ENCODE peak calls at places on chromosomes 13 and 19, in eight cellular contexts. I, A, Y, D, H, R, K and S are unnamed samples. For H3K4me1, the result is how much of the 10 kb centered on the place peaks cover.

GRCh38 chr13:74444877-74445479 is 310.8 kb upstream of the KLF12 start:
- DNase-seq in I (no peak), A (no peak), Y (no peak), D (no peak), H (no peak), R (no peak), K (peak), S (no peak)

GRCh38 chr13:76861859-76862258 is 24.3 kb downstream of the KCTD12 start:
- DNase-seq in I (no peak), A (no peak), Y (no peak), D (no peak), H (no peak), R (no peak), K (no peak), S (no peak)

GRCh38 chr19:17243854-17244617 is 1.7 kb downstream of the NR2F6 start:
- DNase-seq in I (peak), A (peak), Y (no peak), D (peak), H (peak), R (peak), K (peak), S (no peak)

GRCh38 chr13:31964168-31964567 is 67.4 kb upstream of the FRY start:
- DNase-seq in I (no peak), A (no peak), Y (no peak), D (no peak), H (no peak), R (no peak), K (no peak), S (no peak)

GRCh38 chr19:19775891-19776205 is 42.9 kb upstream of the ZNF14 start:
- DNase-seq in I (no peak), A (no peak), Y (no peak), D (no peak), H (no peak), R (no peak), K (no peak), S (no peak)

GRCh38 chr13:71828564-71828963 is 38.4 kb downstream of the DACH1 start:
- DNase-seq in I (no peak), A (no peak), Y (no peak), D (no peak), H (no peak), R (no peak), K (no peak), S (no peak)

GRCh38 chr19:1528596-1529429 is 4.9 kb downstream of the PLK5 start:
- DNase-seq in I (no peak), A (no peak), Y (no peak), D (no peak), H (no peak), R (no peak), K (no peak), S (no peak)

GRCh38 chr19:30001794-30002193 is 59.8 kb downstream of the URI1 start:
- DNase-seq in I (no peak), A (peak), Y (no peak), D (no peak), H (no peak), R (no peak), K (no peak), S (no peak)

GRCh38 chr19:29966594-29967249 is 24.7 kb downstream of the URI1 start:
- DNase-seq in I (no peak), A (peak), Y (no peak), D (no peak), H (no peak), R (no peak), K (no peak), S (no peak)

GRCh38 chr13:106337096-106337495 is 198.4 kb downstream of the EFNB2 start:
- DNase-seq in I (no peak), A (no peak), Y (no peak), D (no peak), H (no peak), R (no peak), K (no peak), S (no peak)

GRCh38 chr13:89969996-89970709 is 1377.3 kb upstream of the MIR17HG start:
- DNase-seq in I (no peak), A (no peak), Y (no peak), D (no peak), H (no peak), R (no peak), K (no peak), S (no peak)

GRCh38 chr19:42150353-42150752 is 18.1 kb upstream of the POU2F2 start:
- DNase-seq in I (no peak), A (no peak), Y (no peak), D (no peak), H (no peak), R (no peak), K (peak), S (no peak)

GRCh38 chr13:107799001-107799400 is 416.3 kb downstream of the LIG4 start:
- DNase-seq in I (no peak), A (no peak), Y (no peak), D (no peak), H (no peak), R (no peak), K (no peak), S (no peak)

GRCh38 chr13:30725331-30726085 is 9.8 kb upstream of the ALOX5AP start:
- DNase-seq in I (no peak), A (no peak), Y (no peak), D (no peak), H (no peak), R (no peak), K (no peak), S (no peak)

DNA sequence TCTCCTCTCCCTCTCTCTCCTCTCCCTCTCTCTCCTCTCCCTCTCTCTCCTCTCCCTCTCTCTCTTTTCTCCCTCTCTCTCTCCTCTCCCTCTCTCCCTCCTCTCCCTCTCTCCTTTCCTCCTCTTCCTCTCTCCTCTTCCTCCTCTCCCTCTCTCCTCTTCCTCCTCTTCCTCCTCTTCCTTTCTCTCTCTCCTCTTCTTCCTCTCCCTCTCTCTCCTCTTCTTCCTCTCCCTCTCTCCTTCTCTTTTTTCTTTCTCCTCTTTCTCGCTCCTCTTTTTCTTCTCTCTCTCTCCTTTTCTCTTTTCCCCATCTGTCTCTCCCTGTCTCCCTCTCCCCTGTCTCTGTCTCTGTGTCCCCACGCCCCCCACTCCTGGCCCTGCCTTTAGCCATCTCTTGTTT is 136.7 kb downstream of the GGACT start:
- DNase-seq in I (no peak), A (no peak), Y (no peak), D (no peak), H (no peak), R (no peak), K (no peak), S (no peak)
- TF ChIP-seq CTCF in I (no peak), A (no peak), Y (no peak), D (no peak), H (no peak), R (no peak), K (no peak), S (no peak)

GRCh38 chr19:45074744-45075143 is 1.5 kb downstream of the ZNF296 start:
- DNase-seq in I (no peak), A (no peak), Y (no peak), D (no peak), H (peak), R (no peak), K (no peak), S (no peak)
- H3K27ac ChIP-seq in I (peak), A (peak), Y (no peak), D (peak), H (no peak), R (peak), K (no peak), S (peak)

GRCh38 chr19:38848299-38849146 is 1.3 kb downstream of the HNRNPL start:
- DNase-seq in I (no peak), A (no peak), Y (no peak), D (no peak), H (no peak), R (no peak), K (no peak), S (no peak)
- H3K4me1 ChIP-seq in I (half or more), A (half or more), Y (half or more), D (under half), H (under half), R (under half), K (under half), S (half or more)

GRCh38 chr19:18771328-18772242 is 19.5 kb downstream of the COMP start:
- DNase-seq in I (no peak), A (no peak), Y (no peak), D (peak), H (peak), R (no peak), K (no peak), S (no peak)

GRCh38 chr19:18773682-18774081 is 17.4 kb downstream of the COMP start:
- DNase-seq in I (no peak), A (no peak), Y (no peak), D (no peak), H (no peak), R (no peak), K (no peak), S (no peak)

GRCh38 chr19:18774782-18775444 is 16.2 kb downstream of the COMP start:
- DNase-seq in I (no peak), A (no peak), Y (no peak), D (no peak), H (no peak), R (no peak), K (no peak), S (no peak)

GRCh38 chr19:18774107-18774506 is 17.0 kb downstream of the COMP start:
- DNase-seq in I (no peak), A (no peak), Y (no peak), D (no peak), H (no peak), R (no peak), K (no peak), S (no peak)

GRCh38 chr19:18772620-18773587 is 18.2 kb downstream of the COMP start:
- DNase-seq in I (no peak), A (no peak), Y (no peak), D (no peak), H (no peak), R (no peak), K (no peak), S (no peak)
- TF ChIP-seq CTCF in I (no peak), A (no peak), Y (no peak), D (no peak), H (no peak), R (no peak), K (no peak), S (no peak)

DNA sequence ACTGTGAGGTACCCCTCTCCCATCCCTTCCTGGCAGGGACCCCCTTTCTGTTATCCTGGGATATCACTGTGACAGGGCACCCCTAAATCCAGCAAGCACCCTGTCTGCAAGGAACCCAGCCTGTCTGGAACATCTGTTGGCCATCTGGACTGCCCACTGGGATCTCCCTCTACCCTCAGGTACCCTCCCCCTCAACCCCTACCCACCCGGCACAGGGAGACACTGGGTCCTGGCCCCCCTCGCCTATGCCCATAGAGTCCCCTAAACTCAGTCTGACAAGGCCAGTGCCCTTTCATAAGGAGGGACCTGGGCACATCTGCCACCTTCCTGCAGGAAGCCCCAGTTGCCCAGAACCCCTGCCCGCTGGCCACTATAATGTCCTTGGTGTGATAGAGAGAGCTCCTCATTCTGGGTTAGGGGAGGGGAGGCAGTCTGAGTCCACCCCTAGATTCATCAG is 2.8 kb upstream of the SLC27A5 start:
- DNase-seq in I (no peak), A (no peak), Y (no peak), D (no peak), H (no peak), R (no peak), K (peak), S (no peak)
- H3K27ac ChIP-seq in I (no peak), A (peak), Y (no peak), D (peak), H (no peak), R (peak), K (no peak), S (peak)